ENCODE peak calls at places on chromosomes 3 and 15, in nine cellular contexts. W is esophagus squamous epithelium, H is GM23338, F is glutamatergic neuron, Q is pancreas, E is HCT116, Y is heart right ventricle, O is choroid plexus epithelial cell, J is RWPE2. L is an unnamed sample.

GRCh38 chr3:5366746-5367145 is 179.2 kb downstream of the EDEM1 start:
- DNase-seq in E (no peak), W (no peak), O (no peak), Q (no peak), J (no peak), F (no peak), H (no peak), Y (no peak), L (no peak)

GRCh38 chr15:83372434-83372873 is 74.7 kb upstream of the SH3GL3 start:
- DNase-seq in F (no peak), O (peak), W (no peak), J (peak), E (no peak), Q (no peak), H (peak), Y (no peak), L (no peak)

GRCh38 chr3:197042539-197042938 is 12.9 kb upstream of the MELTF start:
- DNase-seq in J (no peak), O (no peak), Y (no peak), W (no peak), H (no peak), E (no peak), F (no peak), Q (no peak), L (no peak)

GRCh38 chr15:58355352-58355964 is 76.3 kb upstream of the LIPC start:
- DNase-seq in E (no peak), Q (no peak), O (no peak), H (no peak), F (no peak), J (no peak), W (no peak), Y (no peak), L (no peak)

GRCh38 chr3:73933585-73933984 is 308.8 kb upstream of the PDZRN3 start:
- DNase-seq in E (no peak), O (no peak), F (no peak), Q (no peak), J (no peak), H (no peak), W (no peak), Y (no peak), L (no peak)

GRCh38 chr15:48086582-48086981 is 34.2 kb upstream of the SLC24A5 start:
- DNase-seq in E (no peak), J (no peak), H (no peak), Y (no peak), F (no peak), O (peak), W (no peak), Q (no peak), L (no peak)

GRCh38 chr15:43987924-43988323 is 161.1 kb downstream of the WDR76 start:
- DNase-seq in H (no peak), F (no peak), Q (no peak), W (no peak), J (no peak), E (no peak), Y (no peak), O (no peak), L (no peak)

GRCh38 chr15:63334821-63335220 is 46.8 kb downstream of the CA12 start:
- DNase-seq in Q (no peak), F (no peak), W (no peak), Y (no peak), E (no peak), H (no peak), O (no peak), J (no peak), L (no peak)

GRCh38 chr3:100245146-100245545 is 15.6 kb upstream of the TBC1D23 start:
- DNase-seq in O (peak), J (no peak), Y (no peak), W (no peak), Q (no peak), H (no peak), F (no peak), E (no peak), L (no peak)

GRCh38 chr15:92158426-92158825 is 235.3 kb upstream of the ST8SIA2 start:
- DNase-seq in Q (no peak), H (peak), W (no peak), Y (no peak), O (no peak), F (no peak), E (peak), J (peak), L (no peak)

GRCh38 chr3:52233968-52234367 is 5.0 kb downstream of the TWF2 start:
- DNase-seq in W (no peak), Y (no peak), F (no peak), Q (no peak), H (no peak), J (no peak), O (no peak), E (no peak), L (no peak)

GRCh38 chr3:45950686-45951600 is 7.7 kb downstream of the CXCR6 start:
- DNase-seq in F (no peak), E (no peak), H (no peak), W (no peak), Q (no peak), O (no peak), Y (no peak), J (no peak), L (no peak)

GRCh38 chr15:78372880-78373279 is 32.7 kb downstream of the CRABP1 start:
- DNase-seq in W (no peak), F (no peak), J (peak), O (no peak), H (peak), Y (no peak), E (peak), Q (no peak), L (no peak)

GRCh38 chr3:56769125-56769709 is 32.5 kb downstream of the ARHGEF3 start:
- DNase-seq in Q (no peak), E (no peak), H (no peak), Y (no peak), W (no peak), O (no peak), J (no peak), F (peak), L (no peak)

GRCh38 chr3:117059990-117060338 is 350.4 kb downstream of the TUSC7 start:
- DNase-seq in J (no peak), Q (no peak), H (peak), W (no peak), O (no peak), Y (no peak), E (no peak), F (no peak), L (no peak)

GRCh38 chr15:43514241-43515057 is 3.0 kb upstream of the MAP1A start:
- DNase-seq in O (peak), Q (no peak), E (no peak), H (peak), J (no peak), W (no peak), F (peak), Y (peak), L (no peak)

GRCh38 chr15:93249599-93249998 is 160.6 kb upstream of the RGMA start:
- DNase-seq in O (no peak), J (no peak), H (no peak), F (no peak), Y (no peak), Q (no peak), E (no peak), W (no peak), L (no peak)

GRCh38 chr3:81579744-81580143 is 181.7 kb downstream of the GBE1 start:
- DNase-seq in W (no peak), O (no peak), H (peak), Y (no peak), F (no peak), J (no peak), Q (no peak), E (no peak), L (no peak)

GRCh38 chr15:73683624-73684536 is at the start of gene CD276:
- DNase-seq in O (peak), Q (peak), F (peak), E (peak), W (no peak), H (peak), Y (peak), J (peak), L (peak)

GRCh38 chr3:135629696-135630408 is 335.7 kb upstream of the PPP2R3A start:
- DNase-seq in E (no peak), Y (no peak), O (no peak), W (no peak), J (no peak), H (no peak), F (no peak), Q (no peak), L (no peak)

GRCh38 chr3:59866076-59866475 is 816.3 kb upstream of the CFAP20DC start:
- DNase-seq in J (no peak), F (no peak), H (no peak), O (peak), Y (no peak), Q (peak), E (no peak), W (no peak), L (no peak)

GRCh38 chr3:132268956-132269355 is 48.3 kb upstream of the ACP3 start:
- DNase-seq in W (no peak), Y (no peak), J (no peak), H (peak), O (peak), Q (no peak), F (no peak), E (peak), L (peak)

GRCh38 chr3:56921573-56922571 is 120.1 kb upstream of the ARHGEF3 start:
- DNase-seq in J (no peak), F (no peak), O (peak), W (no peak), E (no peak), H (no peak), Y (no peak), Q (no peak), L (no peak)

GRCh38 chr3:121096968-121097367 is 189.0 kb downstream of the STXBP5L start:
- DNase-seq in O (no peak), F (no peak), J (no peak), H (no peak), E (no peak), W (no peak), Q (no peak), Y (no peak), L (no peak)

DNA sequence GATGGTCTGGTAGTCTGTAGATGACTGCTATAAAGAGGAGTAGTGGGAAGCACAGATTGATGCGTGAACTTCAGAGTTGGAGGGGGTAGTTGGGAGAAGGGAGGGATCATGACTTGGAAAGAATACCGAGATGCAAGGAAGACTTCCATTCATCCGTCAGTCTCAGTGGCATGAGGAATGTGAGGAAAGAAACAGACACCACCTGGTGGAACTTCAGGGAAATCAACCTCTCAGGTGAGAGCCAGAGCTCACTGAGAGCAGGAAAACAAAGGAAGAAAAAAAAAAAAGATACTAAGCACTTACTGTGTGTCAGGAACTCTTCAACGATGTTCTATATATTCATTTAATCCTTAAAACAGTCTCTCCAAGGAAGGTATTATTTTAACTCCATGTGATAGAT is 172.4 kb downstream of the OXSM start:
- DNase-seq in J (no peak), O (no peak), E (peak), Q (no peak), Y (no peak), W (no peak), H (peak), F (no peak), L (no peak)
- TF ChIP-seq CTCF in J (peak), O (no peak), E (peak), Q (no peak), Y (no peak), W (no peak), H (peak), F (peak), L (no peak)

DNA sequence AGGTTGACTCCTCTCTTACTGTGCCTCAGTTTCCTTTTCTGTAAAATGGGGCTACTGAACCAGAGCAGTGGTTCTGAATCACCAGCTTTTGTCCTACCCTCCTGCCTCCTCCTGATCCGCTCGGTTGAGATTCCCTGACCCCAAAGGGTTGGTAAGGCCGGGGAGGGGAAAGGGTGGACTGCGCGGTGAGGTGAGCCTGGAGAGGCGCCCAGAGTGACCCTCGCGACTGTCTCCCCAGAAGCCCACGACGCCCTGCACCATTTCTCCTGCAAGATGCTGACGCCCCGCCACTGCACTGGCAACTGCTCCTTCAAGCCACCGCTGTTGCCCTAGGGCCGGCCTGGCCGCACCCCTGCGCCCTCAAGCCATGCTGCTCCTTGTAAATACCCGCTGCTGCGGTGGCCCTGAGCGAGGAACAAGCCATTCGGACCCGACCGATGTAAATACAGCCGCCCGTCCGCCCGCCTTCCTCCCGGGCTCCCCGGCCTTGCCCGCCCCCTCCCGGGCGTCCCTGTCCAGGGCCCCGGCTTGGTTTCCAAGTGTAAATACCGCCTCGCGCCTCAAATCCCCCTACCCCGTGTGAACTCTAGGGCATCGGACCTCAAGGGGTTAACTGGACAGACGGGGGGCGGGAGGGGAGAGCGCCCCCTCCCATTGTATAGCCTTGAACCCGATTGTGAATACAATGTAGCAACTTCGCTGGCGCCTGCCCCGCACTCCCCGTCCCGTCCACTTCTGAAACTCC is 6.2 kb downstream of the RNU6-1 start:
- DNase-seq in F (peak), H (peak), Y (no peak), E (no peak), Q (no peak), O (peak), W (no peak), J (peak), L (peak)
- TF ChIP-seq CTCF in F (peak), H (peak), Y (peak), E (peak), Q (no peak), O (peak), W (peak), J (peak), L (peak)

GRCh38 chr3:25120666-25121065 is 307.4 kb upstream of the RARB start:
- DNase-seq in O (no peak), E (no peak), W (no peak), F (no peak), H (no peak), J (no peak), Y (no peak), Q (no peak), L (no peak)
- TF ChIP-seq CTCF in O (no peak), E (no peak), W (no peak), F (no peak), H (no peak), J (no peak), Y (no peak), Q (no peak), L (no peak)

GRCh38 chr15:90230071-90230494 is 3.7 kb downstream of the CIB1 start:
- DNase-seq in J (no peak), W (no peak), E (no peak), Q (peak), H (no peak), F (no peak), O (no peak), Y (peak), L (no peak)
- TF ChIP-seq CTCF in J (no peak), W (no peak), E (no peak), Q (no peak), H (no peak), F (no peak), O (no peak), Y (no peak), L (no peak)

GRCh38 chr3:98068824-98069223 is 18.1 kb upstream of the OR5AC2 start:
- DNase-seq in H (peak), O (no peak), Q (no peak), Y (no peak), J (no peak), E (peak), W (no peak), F (no peak), L (no peak)
- TF ChIP-seq CTCF in H (peak), O (no peak), Q (no peak), Y (no peak), J (peak), E (no peak), W (no peak), F (peak), L (peak)

GRCh38 chr3:183073839-183074615 is 25.3 kb downstream of the MCCC1 start:
- DNase-seq in H (no peak), F (no peak), Q (no peak), W (no peak), E (peak), J (no peak), O (no peak), Y (no peak), L (no peak)
- TF ChIP-seq CTCF in H (no peak), F (no peak), Q (no peak), W (no peak), E (no peak), J (no peak), O (no peak), Y (no peak), L (no peak)

DNA sequence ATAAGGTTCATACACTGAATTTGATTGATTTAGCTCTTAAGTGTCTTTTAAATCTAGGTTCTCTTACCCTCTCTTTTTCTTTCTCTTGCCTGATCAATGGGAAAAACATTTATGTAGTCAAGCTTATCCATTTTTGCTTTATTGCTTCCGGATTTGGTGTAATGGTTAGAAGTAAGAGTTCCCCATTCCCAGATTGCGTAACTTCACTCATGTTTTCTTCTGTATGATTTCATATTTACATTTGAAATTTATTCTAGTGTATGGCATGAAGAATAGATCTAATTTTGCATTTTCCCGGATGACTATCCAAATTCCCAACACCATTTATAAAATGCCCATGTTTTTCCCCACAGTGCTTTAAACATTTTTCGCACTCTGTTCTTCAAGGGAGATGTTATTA is 27.9 kb upstream of the SV2B start:
- DNase-seq in Q (no peak), H (no peak), O (no peak), J (no peak), Y (no peak), W (no peak), E (no peak), F (no peak), L (no peak)
- TF ChIP-seq CTCF in Q (no peak), H (no peak), O (no peak), J (no peak), Y (no peak), W (no peak), E (no peak), F (no peak), L (no peak)